ENCODE peak calls at places on chromosomes 2 and 18, in ten cellular contexts. B is M059J; R is A172; K is Daoy; Z is activated CD4-positive, alpha-beta T cell treated with anti-CD3 and anti-CD28 coated beads for 48 hours; E is cardiac muscle cell; I is aorta; U is left colon; X is T-helper 22 cell; C is NCI-H1105 treated with DMSO at 0.1 percent for 48 hours. T is an unnamed sample.

GRCh38 chr18:49893036-49893435 is 79.7 kb upstream of the ACAA2 start:
- DNase-seq in R (no peak), U (no peak), B (peak), Z (no peak), C (no peak), I (no peak), E (no peak), K (no peak), X (no peak), T (no peak)

GRCh38 chr18:2776596-2776995 is 70.2 kb upstream of the EMILIN2 start:
- DNase-seq in U (no peak), C (no peak), E (no peak), B (no peak), Z (no peak), X (no peak), R (no peak), I (no peak), K (no peak), T (no peak)

GRCh38 chr2:219844756-219845155 is 217.3 kb downstream of the SLC4A3 start:
- DNase-seq in X (no peak), U (no peak), K (no peak), Z (no peak), E (no peak), B (no peak), R (no peak), C (no peak), I (no peak), T (no peak)

GRCh38 chr2:219001577-219002394 is 8.6 kb upstream of the CRYBA2 start:
- DNase-seq in X (no peak), E (no peak), Z (peak), C (peak), K (no peak), I (no peak), B (peak), U (peak), R (no peak), T (no peak)

GRCh38 chr2:111030271-111030891 is 90.3 kb upstream of the BCL2L11 start:
- DNase-seq in C (no peak), K (no peak), E (no peak), I (no peak), U (peak), X (no peak), R (no peak), Z (no peak), B (no peak), T (peak)

GRCh38 chr2:191066281-191067233 is 52.6 kb upstream of the STAT1 start:
- DNase-seq in R (no peak), U (no peak), Z (no peak), B (no peak), I (no peak), K (no peak), C (no peak), E (no peak), X (no peak), T (no peak)

GRCh38 chr2:44433841-44434240 is 72.1 kb downstream of the CAMKMT start:
- DNase-seq in X (no peak), I (no peak), R (no peak), U (no peak), C (peak), E (no peak), B (no peak), K (no peak), Z (no peak), T (no peak)

GRCh38 chr18:70578480-70578879 is 289.6 kb downstream of the SOCS6 start:
- DNase-seq in X (no peak), U (peak), I (no peak), C (no peak), B (no peak), R (no peak), E (no peak), K (peak), Z (peak), T (no peak)

GRCh38 chr18:62979172-62979571 is 263.8 kb downstream of the PHLPP1 start:
- DNase-seq in B (peak), K (peak), C (peak), U (peak), R (peak), E (peak), I (no peak), Z (no peak), X (no peak), T (no peak)

GRCh38 chr2:11097038-11097720 is 58.1 kb upstream of the SLC66A3 start:
- DNase-seq in E (peak), I (no peak), X (no peak), B (peak), U (no peak), Z (no peak), R (peak), K (no peak), C (no peak), T (no peak)

GRCh38 chr2:88554189-88554588 is 73.1 kb downstream of the EIF2AK3 start:
- DNase-seq in R (no peak), U (no peak), E (no peak), X (no peak), I (no peak), B (no peak), K (peak), C (no peak), Z (no peak), T (no peak)

GRCh38 chr2:98730851-98731708 is at the start of gene MGAT4A:
- DNase-seq in E (peak), U (peak), B (peak), I (peak), X (peak), Z (peak), R (peak), C (peak), K (peak), T (peak)

GRCh38 chr18:47413327-47413726 is 161.9 kb upstream of the SKOR2 start:
- DNase-seq in X (no peak), K (peak), B (peak), E (peak), C (peak), U (no peak), Z (no peak), I (no peak), R (peak), T (no peak)

T was measured in HAP-1.